ENCODE peak calls at places on chromosomes 3 and 15, in ten cellular contexts. F is fibroblast of lung; L is CD8-positive, alpha-beta memory T cell; E is sigmoid colon; U is neural progenitor cell; Z is neuronal stem cell; H is Jurkat, Clone E6-1; N is skeletal muscle cell; Y is heart right ventricle; X is IMR-90. W is an unnamed sample.

GRCh38 chr3:137165117-137165806 is 207.5 kb downstream of the IL20RB start:
- DNase-seq in F (peak), L (no peak), E (no peak), U (no peak), Z (no peak), H (no peak), N (peak), Y (no peak), X (peak), W (peak)

GRCh38 chr3:138363322-138363721 is 14.9 kb downstream of the MRAS start:
- DNase-seq in F (no peak), L (no peak), E (no peak), U (no peak), Z (no peak), H (no peak), N (no peak), Y (no peak), X (no peak), W (no peak)

GRCh38 chr3:132721479-132722164 is 587 bp downstream of the NPHP3 start:
- DNase-seq in F (peak), L (peak), E (peak), U (peak), Z (peak), H (no peak), N (peak), Y (peak), X (peak), W (peak)

GRCh38 chr15:74245342-74245931 is 9.3 kb downstream of the CCDC33 start:
- DNase-seq in F (no peak), L (no peak), E (no peak), U (peak), Z (no peak), H (peak), N (no peak), Y (no peak), X (no peak), W (no peak)

GRCh38 chr15:27722102-27722501 is 377.0 kb downstream of the OCA2 start:
- DNase-seq in F (no peak), L (no peak), E (no peak), U (no peak), Z (no peak), H (no peak), N (no peak), Y (no peak), X (no peak), W (no peak)

GRCh38 chr15:68506071-68506470 is 72.7 kb upstream of the CORO2B start:
- DNase-seq in F (no peak), L (no peak), E (no peak), U (no peak), Z (no peak), H (no peak), N (no peak), Y (no peak), X (no peak), W (no peak)

GRCh38 chr3:11288786-11289637 is 16.8 kb downstream of the ATG7 start:
- DNase-seq in F (peak), L (no peak), E (no peak), U (no peak), Z (no peak), H (peak), N (peak), Y (peak), X (peak), W (peak)

GRCh38 chr15:93720607-93721006 is 510.8 kb upstream of the MCTP2 start:
- DNase-seq in F (no peak), L (no peak), E (no peak), U (no peak), Z (no peak), H (no peak), N (no peak), Y (no peak), X (no peak), W (no peak)

GRCh38 chr3:13217736-13218540 is 144.7 kb upstream of the IQSEC1 start:
- DNase-seq in F (peak), L (peak), E (no peak), U (no peak), Z (no peak), H (no peak), N (no peak), Y (no peak), X (peak), W (no peak)

GRCh38 chr3:40504636-40505430 is 1.0 kb upstream of the ZNF620 start:
- DNase-seq in F (peak), L (no peak), E (no peak), U (no peak), Z (no peak), H (no peak), N (peak), Y (no peak), X (peak), W (peak)

GRCh38 chr3:55564709-55565108 is 77.6 kb upstream of the WNT5A start:
- DNase-seq in F (no peak), L (no peak), E (no peak), U (no peak), Z (no peak), H (no peak), N (no peak), Y (no peak), X (peak), W (no peak)

GRCh38 chr15:66725468-66725785 is 23.4 kb downstream of the SMAD6 start:
- DNase-seq in F (no peak), L (no peak), E (no peak), U (no peak), Z (no peak), H (no peak), N (no peak), Y (no peak), X (no peak), W (no peak)

GRCh38 chr15:66730168-66731014 is 28.4 kb downstream of the SMAD6 start:
- DNase-seq in F (peak), L (no peak), E (peak), U (no peak), Z (no peak), H (no peak), N (no peak), Y (no peak), X (peak), W (peak)

GRCh38 chr15:66733976-66734375 is 31.9 kb downstream of the SMAD6 start:
- DNase-seq in F (no peak), L (no peak), E (peak), U (no peak), Z (no peak), H (no peak), N (no peak), Y (no peak), X (no peak), W (no peak)

GRCh38 chr15:66724732-66725467 is 22.9 kb downstream of the SMAD6 start:
- DNase-seq in F (no peak), L (no peak), E (no peak), U (no peak), Z (no peak), H (no peak), N (no peak), Y (no peak), X (no peak), W (no peak)

GRCh38 chr15:66729339-66729951 is 27.4 kb downstream of the SMAD6 start:
- DNase-seq in F (peak), L (no peak), E (peak), U (no peak), Z (no peak), H (no peak), N (no peak), Y (no peak), X (no peak), W (no peak)
- H3K4me3 ChIP-seq in F (peak), L (no peak), E (peak), U (no peak), Z (no peak), H (no peak), N (peak), Y (peak), X (peak), W (no peak)

GRCh38 chr3:18090377-18090776 is 334.8 kb downstream of the SATB1 start:
- DNase-seq in F (no peak), L (no peak), E (no peak), U (no peak), Z (no peak), H (no peak), N (no peak), Y (no peak), X (no peak), W (no peak)
- H3K4me3 ChIP-seq in F (no peak), L (no peak), E (no peak), U (no peak), Z (no peak), H (no peak), N (no peak), Y (no peak), X (no peak), W (no peak)

GRCh38 chr3:114451561-114452018 is 157.8 kb downstream of the TIGIT start:
- DNase-seq in F (peak), L (no peak), E (no peak), U (no peak), Z (no peak), H (no peak), N (no peak), Y (peak), X (peak), W (peak)

GRCh38 chr3:114450008-114450596 is 156.3 kb downstream of the TIGIT start:
- DNase-seq in F (no peak), L (no peak), E (no peak), U (no peak), Z (no peak), H (no peak), N (no peak), Y (no peak), X (no peak), W (no peak)

GRCh38 chr3:114451051-114451451 is 157.2 kb downstream of the TIGIT start:
- DNase-seq in F (peak), L (no peak), E (no peak), U (no peak), Z (no peak), H (no peak), N (no peak), Y (no peak), X (no peak), W (no peak)

GRCh38 chr3:114453296-114453888 is 159.6 kb downstream of the TIGIT start:
- DNase-seq in F (no peak), L (no peak), E (no peak), U (no peak), Z (no peak), H (no peak), N (no peak), Y (no peak), X (no peak), W (no peak)

DNA sequence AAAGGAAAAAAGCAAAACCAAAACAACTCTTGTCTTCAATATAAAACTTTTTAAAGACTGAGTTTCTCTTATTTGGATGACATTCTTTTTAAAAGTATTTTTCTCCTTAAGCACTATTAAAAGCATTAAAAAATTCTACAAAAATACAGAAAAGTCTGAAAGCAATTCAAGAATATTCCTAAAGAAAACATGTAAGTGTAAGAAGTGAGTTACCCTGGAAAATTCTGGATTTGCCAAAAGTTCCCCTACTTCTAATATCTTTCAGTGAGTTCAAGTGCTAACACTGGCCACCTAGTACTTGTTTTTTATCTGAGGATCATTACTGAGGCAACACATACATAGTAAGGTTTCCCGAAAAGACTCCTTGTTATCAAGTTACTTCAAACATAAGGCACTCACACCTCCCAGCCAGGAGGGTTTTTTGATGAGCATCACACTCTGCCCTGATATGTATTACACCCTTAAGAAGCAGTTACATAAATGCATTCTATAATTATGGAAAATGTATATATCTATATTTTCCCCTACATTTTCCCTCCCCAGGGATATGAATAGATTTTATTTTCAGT is 158.4 kb downstream of the TIGIT start:
- DNase-seq in F (peak), L (no peak), E (no peak), U (no peak), Z (no peak), H (no peak), N (no peak), Y (no peak), X (peak), W (no peak)
- H3K4me3 ChIP-seq in F (peak), L (no peak), E (peak), U (no peak), Z (no peak), H (no peak), N (no peak), Y (peak), X (no peak), W (no peak)

GRCh38 chr3:56966509-56966908 is 94.0 kb upstream of the SPATA12 start:
- DNase-seq in F (no peak), L (no peak), E (no peak), U (no peak), Z (no peak), H (no peak), N (no peak), Y (no peak), X (no peak), W (no peak)

GRCh38 chr3:56971261-56971660 is 89.2 kb upstream of the SPATA12 start:
- DNase-seq in F (no peak), L (no peak), E (no peak), U (no peak), Z (no peak), H (no peak), N (no peak), Y (no peak), X (no peak), W (no peak)

GRCh38 chr3:56971816-56972215 is 88.6 kb upstream of the SPATA12 start:
- DNase-seq in F (no peak), L (no peak), E (no peak), U (no peak), Z (no peak), H (no peak), N (no peak), Y (no peak), X (no peak), W (no peak)

GRCh38 chr3:56970401-56971002 is 90.0 kb upstream of the SPATA12 start:
- DNase-seq in F (peak), L (no peak), E (no peak), U (no peak), Z (no peak), H (no peak), N (no peak), Y (no peak), X (peak), W (no peak)

GRCh38 chr3:56969851-56970250 is 90.6 kb upstream of the SPATA12 start:
- DNase-seq in F (peak), L (no peak), E (no peak), U (no peak), Z (no peak), H (no peak), N (no peak), Y (no peak), X (no peak), W (no peak)
- H3K4me3 ChIP-seq in F (no peak), L (no peak), E (no peak), U (no peak), Z (no peak), H (no peak), N (no peak), Y (no peak), X (no peak), W (no peak)

DNA sequence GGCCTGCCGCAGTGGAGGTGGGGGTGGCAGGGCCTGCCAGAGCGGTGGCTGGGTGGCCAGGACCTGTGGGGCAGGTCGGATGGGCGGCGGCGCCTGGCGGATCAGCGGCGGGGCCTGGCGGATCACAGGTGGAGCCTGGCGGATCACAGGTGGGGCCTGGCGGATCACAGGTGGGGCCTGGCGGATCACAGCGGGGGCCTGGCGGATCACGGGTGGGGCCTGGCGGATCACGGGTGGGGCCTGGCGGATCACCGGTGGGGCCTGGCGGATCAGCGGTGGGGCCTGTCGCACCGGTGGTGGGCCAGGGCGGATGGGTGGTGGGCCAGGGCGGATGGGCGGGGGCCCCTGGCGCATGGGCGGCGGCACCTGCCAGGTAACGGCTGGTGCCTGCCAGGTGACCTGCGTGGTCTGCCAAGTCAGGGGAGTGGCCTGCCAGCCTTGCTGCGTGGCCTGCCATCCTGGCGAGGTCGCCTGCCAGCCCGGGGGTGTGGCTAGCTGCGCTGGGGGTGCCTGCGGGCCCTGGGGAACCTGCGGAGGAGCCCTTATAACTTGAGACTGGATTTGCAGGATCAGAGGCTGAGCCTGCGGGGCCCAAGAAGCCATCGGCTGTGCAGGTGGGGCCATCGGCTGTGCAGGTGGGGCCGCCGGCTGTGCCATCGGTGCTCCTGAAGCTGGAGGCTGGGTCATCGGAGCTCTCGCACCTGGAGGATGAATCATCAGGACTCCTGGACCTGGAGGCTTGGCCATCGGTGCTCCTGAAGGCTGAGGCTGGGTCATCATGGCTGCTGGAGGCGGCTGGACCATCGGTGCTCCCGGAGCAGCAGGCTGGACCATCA is 1.3 kb downstream of the MAGEL2 start:
- DNase-seq in F (no peak), L (no peak), E (no peak), U (no peak), Z (no peak), H (no peak), N (no peak), Y (no peak), X (no peak), W (no peak)
- H3K4me3 ChIP-seq in F (no peak), L (no peak), E (no peak), U (peak), Z (peak), H (no peak), N (no peak), Y (no peak), X (no peak), W (no peak)

GRCh38 chr15:100879046-100879445 is 585 bp upstream of the ALDH1A3 start:
- DNase-seq in F (peak), L (no peak), E (no peak), U (peak), Z (no peak), H (no peak), N (no peak), Y (no peak), X (no peak), W (no peak)

GRCh38 chr15:100881573-100882336 is 2.1 kb downstream of the ALDH1A3 start:
- DNase-seq in F (no peak), L (no peak), E (no peak), U (no peak), Z (no peak), H (no peak), N (no peak), Y (no peak), X (no peak), W (no peak)

GRCh38 chr15:100879461-100880138 is at the start of gene ALDH1A3:
- DNase-seq in F (peak), L (no peak), E (peak), U (peak), Z (no peak), H (no peak), N (no peak), Y (peak), X (peak), W (no peak)

GRCh38 chr15:100880897-100881242 is 1.2 kb downstream of the ALDH1A3 start:
- DNase-seq in F (no peak), L (no peak), E (no peak), U (peak), Z (no peak), H (no peak), N (no peak), Y (no peak), X (no peak), W (no peak)

GRCh38 chr15:100880139-100880896 is 687 bp downstream of the ALDH1A3 start:
- DNase-seq in F (peak), L (no peak), E (no peak), U (peak), Z (no peak), H (no peak), N (no peak), Y (no peak), X (no peak), W (no peak)
- H3K4me3 ChIP-seq in F (peak), L (no peak), E (peak), U (peak), Z (peak), H (no peak), N (peak), Y (peak), X (peak), W (peak)

DNA sequence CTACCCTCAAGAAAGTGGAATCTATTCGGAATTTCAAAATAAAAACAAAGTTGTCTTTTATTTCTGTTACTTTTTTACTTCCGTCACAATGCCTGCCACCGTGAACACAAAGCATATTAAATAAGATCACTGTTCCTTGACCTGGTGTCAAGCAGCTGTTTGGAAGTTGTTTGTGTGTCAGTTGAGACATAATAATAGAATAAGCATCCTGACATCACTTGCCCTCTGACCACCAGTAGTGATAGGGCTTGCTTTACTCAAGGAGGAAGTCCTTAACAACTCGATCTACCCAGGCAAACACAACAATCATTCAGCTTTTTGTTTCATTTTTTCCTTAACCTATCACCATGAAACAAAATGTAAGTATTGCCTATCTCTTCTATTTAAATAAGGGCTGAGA is 454.4 kb upstream of the RASGRP1 start:
- DNase-seq in F (no peak), L (no peak), E (no peak), U (no peak), Z (no peak), H (no peak), N (no peak), Y (no peak), X (peak), W (no peak)
- H3K4me3 ChIP-seq in F (no peak), L (no peak), E (no peak), U (no peak), Z (no peak), H (no peak), N (no peak), Y (no peak), X (no peak), W (no peak)

DNA sequence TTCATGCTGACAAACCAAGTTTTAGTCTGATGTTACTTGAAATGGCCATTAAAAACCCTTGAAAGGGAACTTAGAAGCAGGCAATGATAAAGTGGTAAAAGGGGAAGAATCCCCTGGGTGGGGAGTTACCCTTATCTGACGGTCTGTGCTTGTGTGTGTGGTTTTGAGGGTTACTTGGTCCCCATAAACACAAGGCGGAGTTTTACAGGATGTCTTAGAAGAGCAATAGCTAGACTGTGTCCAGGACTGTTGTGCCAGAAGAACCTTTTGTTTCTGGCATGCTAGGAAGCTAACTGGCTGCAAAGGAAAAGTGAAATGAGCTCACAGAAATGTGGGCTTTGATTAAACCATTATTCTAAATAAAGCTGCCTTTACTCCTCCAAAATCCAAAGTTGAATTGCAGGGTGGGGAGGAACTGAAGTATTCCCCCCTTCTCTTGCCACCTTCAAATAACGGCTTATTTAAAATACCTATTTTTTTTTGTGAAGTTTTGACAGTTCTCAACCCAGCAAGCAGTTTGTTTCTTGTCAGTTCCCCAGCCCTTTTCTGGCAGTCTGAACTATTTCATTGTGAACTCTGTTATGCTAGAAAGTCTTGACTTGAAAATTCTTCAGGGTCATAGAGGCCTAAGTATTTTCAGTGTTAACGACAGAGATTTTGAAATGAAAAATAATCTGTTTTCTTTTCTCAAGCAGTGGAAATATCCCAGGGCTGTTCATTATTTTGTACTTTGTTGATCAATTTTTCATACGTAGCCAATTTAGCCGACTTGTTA is 443.5 kb downstream of the OTOL1 start:
- DNase-seq in F (no peak), L (no peak), E (no peak), U (peak), Z (no peak), H (no peak), N (no peak), Y (no peak), X (no peak), W (peak)
- H3K4me3 ChIP-seq in F (no peak), L (no peak), E (peak), U (no peak), Z (no peak), H (no peak), N (no peak), Y (no peak), X (no peak), W (no peak)

GRCh38 chr3:176663819-176664218 is 533.5 kb downstream of the TBL1XR1 start:
- DNase-seq in F (peak), L (no peak), E (no peak), U (peak), Z (peak), H (no peak), N (peak), Y (no peak), X (peak), W (peak)
- H3K4me3 ChIP-seq in F (no peak), L (no peak), E (no peak), U (no peak), Z (no peak), H (no peak), N (no peak), Y (no peak), X (no peak), W (no peak)